ENCODE peak calls at places on chromosomes 13 and 19, in six cellular contexts. G is A549, R is GM12878, K is HCT116, I is K562, T is endothelial cell of umbilical vein. M is an unnamed sample.

GRCh38 chr19:49936549-49936948 is 7.2 kb upstream of the NUP62 start:
- DNase-seq in I (no peak), K (no peak), T (no peak), G (no peak), R (no peak), M (no peak)

GRCh38 chr19:11580665-11581418 is 3.4 kb upstream of the ACP5 start:
- DNase-seq in R (no peak), I (no peak), K (no peak), T (peak; percentile 79), G (no peak), M (no peak)

GRCh38 chr13:65417953-65418352 is 1812.2 kb downstream of the PCDH9 start:
- DNase-seq in I (no peak), G (no peak), T (no peak), R (no peak), K (no peak), M (no peak)

GRCh38 chr19:4521170-4521887 is 3.0 kb upstream of the PLIN4 start:
- DNase-seq in R (no peak), T (no peak), I (no peak), G (no peak), K (no peak), M (no peak)

GRCh38 chr19:38049105-38049649 is 142.2 kb downstream of the SIPA1L3 start:
- DNase-seq in G (no peak), I (no peak), R (peak; percentile 93), T (no peak), K (no peak), M (peak; percentile 83)

GRCh38 chr13:32657309-32657708 is 71.1 kb downstream of the PDS5B start:
- DNase-seq in R (no peak), K (no peak), I (no peak), T (no peak), G (no peak), M (no peak)

GRCh38 chr13:25170554-25171107 is 1.5 kb downstream of the AMER2 start:
- DNase-seq in R (no peak), I (no peak), T (no peak), G (no peak), K (no peak), M (no peak)

GRCh38 chr19:49357186-49357585 is 5.0 kb downstream of the TEAD2 start:
- DNase-seq in G (no peak), T (no peak), I (no peak), K (no peak), R (no peak), M (no peak)

GRCh38 chr19:38697641-38698071 is 46.6 kb downstream of the CAPN12 start:
- DNase-seq in K (no peak), R (no peak), T (no peak), I (no peak), G (no peak), M (no peak)

GRCh38 chr13:48728226-48728625 is 74.5 kb downstream of the CYSLTR2 start:
- DNase-seq in K (no peak), T (no peak), G (no peak), I (no peak), R (no peak), M (no peak)

GRCh38 chr19:56976995-56977906 is 136.7 kb upstream of the PEG3 start:
- DNase-seq in R (no peak), T (no peak), I (no peak), K (no peak), G (no peak), M (no peak)

GRCh38 chr13:36666482-36667264 is 7.1 kb upstream of the SERTM1 start:
- DNase-seq in T (no peak), R (no peak), G (no peak), I (no peak), K (no peak), M (no peak)

GRCh38 chr13:73633817-73634449 is 500.3 kb downstream of the KLF12 start:
- DNase-seq in I (no peak), G (no peak), T (no peak), K (no peak), R (no peak), M (no peak)
- TF ChIP-seq POLR2A in I (no peak), G (no peak), T (no peak), K (no peak), R (no peak), M (no peak)

DNA sequence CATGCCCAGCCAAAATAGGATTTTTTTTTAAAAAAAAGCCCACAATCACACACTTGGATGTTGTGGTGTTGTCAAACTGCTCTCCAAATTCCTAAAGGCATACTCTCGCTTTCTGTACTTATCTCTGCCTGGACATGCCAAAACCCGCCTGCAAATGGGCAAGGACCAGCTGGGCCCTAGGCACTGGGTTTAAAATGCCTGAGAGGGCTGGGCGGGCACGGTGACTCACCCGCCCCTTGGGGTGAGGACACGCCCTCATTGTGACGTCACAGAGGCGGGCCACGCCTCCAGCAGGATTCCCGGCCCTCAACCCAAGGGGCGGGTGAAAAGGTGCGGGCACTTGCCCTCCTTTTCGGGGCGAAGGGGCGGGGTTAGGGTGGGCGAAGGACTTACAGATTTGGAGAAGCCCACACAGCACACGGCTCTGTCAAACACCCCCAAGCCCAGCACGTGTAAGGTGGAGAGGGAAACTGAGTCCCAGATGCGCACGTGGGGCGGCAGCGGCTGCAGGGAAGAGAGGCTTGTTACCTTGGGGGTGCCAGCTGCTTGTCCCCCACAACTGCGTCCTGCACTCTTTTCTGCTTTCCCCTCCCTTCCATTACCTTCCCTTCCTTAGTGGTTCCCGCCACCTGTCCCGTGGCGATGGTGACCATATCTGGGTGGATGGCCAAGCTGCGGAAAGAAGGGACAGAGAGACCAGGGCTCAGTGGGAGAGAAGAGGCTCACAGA is 6.6 kb downstream of the EML2 start:
- DNase-seq in R (no peak), G (peak; percentile 91), T (peak; percentile 80), I (peak; percentile 98), K (peak; percentile 80), M (peak; percentile 35)
- TF ChIP-seq MAX in R (no peak), G (peak; percentile 7), T (no peak), I (peak; percentile 25), K (no peak), M (no peak)

GRCh38 chr19:55389386-55390317 is 3.9 kb downstream of the RPL28 start:
- DNase-seq in K (no peak), I (no peak), T (no peak), R (no peak), G (no peak), M (no peak)
- TF ChIP-seq POLR2A in K (peak; percentile 18), I (peak; percentile 50), T (peak; percentile 40), R (peak; percentile 64), G (peak; percentile 29), M (no peak)

DNA sequence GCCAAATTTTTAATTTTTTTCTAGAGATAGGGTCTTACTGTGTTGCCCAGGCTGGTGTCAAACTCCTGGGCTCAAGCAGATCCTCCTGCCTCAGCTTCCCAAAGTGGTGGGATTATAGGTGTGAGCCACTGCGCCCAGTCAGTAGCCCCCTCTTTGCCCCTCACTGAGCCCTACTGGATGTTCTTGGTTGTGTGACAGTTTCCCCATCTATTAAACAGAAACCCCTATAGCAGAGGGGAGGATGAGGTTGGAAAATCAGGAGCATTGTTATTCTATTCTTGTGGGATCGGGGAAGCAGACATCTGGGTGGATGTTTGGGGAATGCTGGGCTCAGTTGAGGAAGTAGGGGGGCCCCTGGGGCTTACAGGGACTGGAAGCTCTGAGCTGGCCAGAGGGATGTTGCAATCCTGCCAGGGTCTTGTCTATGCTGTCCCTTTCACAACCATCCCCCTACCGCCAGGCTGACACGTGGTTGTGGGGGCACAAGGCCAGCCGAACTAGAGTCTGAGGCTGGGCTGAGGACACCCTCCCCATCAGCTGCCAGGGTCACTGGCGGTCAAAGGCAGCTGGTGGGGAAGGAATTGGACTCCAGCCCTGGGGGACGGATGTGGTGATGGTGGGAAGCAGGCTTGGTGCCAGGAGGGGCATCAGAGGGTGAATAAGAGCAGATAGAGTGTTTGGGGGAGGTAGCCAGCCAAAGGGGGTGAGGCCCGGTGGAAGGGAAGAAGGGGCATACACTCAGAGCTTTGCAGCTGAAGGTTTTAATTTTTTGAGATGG is 10.9 kb downstream of the APOC1 start:
- DNase-seq in R (no peak), T (no peak), K (no peak), G (no peak), I (no peak), M (peak; percentile 76)
- TF ChIP-seq MAX in R (no peak), T (no peak), K (no peak), G (no peak), I (no peak), M (peak; percentile 92)

GRCh38 chr19:40443930-40444180 is 280 bp downstream of the SERTAD3 start:
- DNase-seq in R (no peak), G (no peak), I (no peak), T (no peak), K (no peak), M (no peak)
- TF ChIP-seq POLR2A in R (no peak), G (no peak), I (no peak), T (no peak), K (no peak), M (no peak)

DNA sequence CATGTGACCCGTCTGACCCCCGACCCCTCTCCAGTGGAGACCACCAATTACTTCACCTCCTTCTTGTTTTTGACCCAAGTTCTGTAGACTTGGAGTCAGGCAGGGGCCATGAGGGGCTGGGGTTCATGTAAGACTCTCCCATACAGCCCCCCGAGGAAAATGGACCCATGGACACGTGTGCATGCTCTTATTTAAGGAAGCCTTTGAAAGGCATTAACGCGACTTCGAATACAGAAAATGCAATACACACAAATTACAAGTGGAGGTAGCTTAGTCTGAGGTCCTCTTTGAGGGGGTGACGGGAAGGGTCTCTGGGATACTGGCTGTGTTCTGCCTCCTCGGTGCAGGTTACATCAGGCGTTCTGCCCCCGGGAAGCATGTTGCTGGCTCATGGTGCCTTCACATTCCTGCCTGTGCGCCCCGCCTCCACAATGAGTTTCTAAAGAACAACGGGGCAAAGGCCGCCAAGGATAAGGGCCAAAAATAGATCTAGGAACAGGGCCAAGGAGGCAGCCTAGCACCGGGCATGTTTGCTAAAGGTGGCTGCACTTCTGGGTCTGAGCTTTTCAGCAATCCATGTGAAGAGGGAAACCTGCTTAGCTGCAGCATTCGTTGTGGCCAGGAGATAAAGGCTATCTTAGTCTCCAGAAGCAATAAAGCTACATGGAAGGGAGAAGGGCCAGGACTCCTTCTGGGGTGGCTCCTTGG is 54.5 kb downstream of the RAB20 start:
- DNase-seq in R (no peak), T (peak; percentile 18), G (peak; percentile 57), K (no peak), I (peak; percentile 55), M (no peak)
- TF ChIP-seq MAX in R (no peak), T (no peak), G (no peak), K (no peak), I (peak; percentile 80), M (no peak)

GRCh38 chr13:73918691-73919090 is 215.5 kb downstream of the KLF12 start:
- DNase-seq in I (no peak), R (no peak), K (no peak), T (no peak), G (no peak), M (no peak)

GRCh38 chr13:73929287-73929932 is 204.8 kb downstream of the KLF12 start:
- DNase-seq in G (no peak), I (no peak), R (no peak), T (no peak), K (no peak), M (no peak)

GRCh38 chr13:73922728-73923393 is 211.3 kb downstream of the KLF12 start:
- DNase-seq in R (no peak), T (no peak), K (no peak), G (no peak), I (no peak), M (no peak)

DNA sequence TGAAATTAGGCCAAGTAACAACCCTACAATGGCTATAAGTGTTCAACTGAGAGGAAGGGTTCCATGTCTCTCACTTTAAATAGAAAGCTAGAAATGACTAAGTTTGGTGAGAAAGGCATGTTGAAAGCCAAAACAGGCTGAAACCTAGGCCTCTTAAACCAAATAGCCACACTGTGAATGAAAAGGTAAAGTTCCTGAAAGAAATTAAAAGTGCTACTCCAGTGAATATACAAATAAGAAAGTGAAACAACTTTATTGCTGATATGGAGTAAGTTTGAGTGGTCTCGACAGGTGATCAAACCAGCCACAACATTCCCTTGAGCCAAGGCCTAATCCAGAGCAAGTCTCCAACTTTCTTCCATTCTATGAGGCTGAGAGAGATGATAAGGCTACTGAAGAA is 209.6 kb downstream of the KLF12 start:
- DNase-seq in G (no peak), T (no peak), R (peak; percentile 33), K (no peak), I (no peak), M (no peak)
- TF ChIP-seq POLR2A in G (no peak), T (no peak), R (no peak), K (no peak), I (no peak), M (no peak)

M was measured in NB4.